ENCODE peak calls at places on chromosomes 5 and 9, in eight cellular contexts. C is CD8-positive, alpha-beta T cell; X is PC-3; T is A549; V is neuronal stem cell; B is uterus; K is lower lobe of right lung; O is GM23248. U is an unnamed sample. For H3K9me3, the result is how much of the 10 kb centered on the place peaks cover.

GRCh38 chr5:40606077-40606765 is 73.5 kb upstream of the PTGER4 start:
- DNase-seq in C (no peak), X (no peak), T (no peak), V (no peak), B (no peak), K (peak), O (no peak), U (no peak)

GRCh38 chr9:89046832-89047231 is 55.6 kb downstream of the S1PR3 start:
- DNase-seq in C (no peak), X (no peak), T (no peak), V (no peak), B (no peak), K (no peak), O (peak), U (no peak)

GRCh38 chr5:10319202-10319851 is 11.6 kb upstream of the CMBL start:
- DNase-seq in C (no peak), X (no peak), T (no peak), V (no peak), B (peak), K (no peak), O (peak), U (no peak)

GRCh38 chr9:102499468-102499867 is 495.7 kb upstream of the CYLC2 start:
- DNase-seq in C (no peak), X (no peak), T (no peak), V (no peak), B (no peak), K (no peak), O (no peak), U (no peak)

GRCh38 chr9:129697111-129697955 is 31.9 kb downstream of the PRRX2 start:
- DNase-seq in C (no peak), X (peak), T (peak), V (no peak), B (peak), K (no peak), O (peak), U (no peak)

GRCh38 chr5:31698667-31699066 is 59.7 kb downstream of the PDZD2 start:
- DNase-seq in C (no peak), X (no peak), T (no peak), V (no peak), B (no peak), K (no peak), O (no peak), U (no peak)

GRCh38 chr9:101311759-101312420 is 72.9 kb downstream of the BAAT start:
- DNase-seq in C (no peak), X (peak), T (peak), V (peak), B (no peak), K (no peak), O (peak), U (peak)

GRCh38 chr5:61052870-61053269 is 107.9 kb downstream of the NDUFAF2 start:
- DNase-seq in C (no peak), X (peak), T (peak), V (no peak), B (no peak), K (no peak), O (peak), U (no peak)

GRCh38 chr9:98993570-98993945 is 49.9 kb downstream of the COL15A1 start:
- DNase-seq in C (no peak), X (no peak), T (no peak), V (no peak), B (no peak), K (peak), O (no peak), U (no peak)

GRCh38 chr9:22037954-22038690 is 29.0 kb upstream of the CDKN2B start:
- DNase-seq in C (no peak), X (peak), T (no peak), V (no peak), B (no peak), K (no peak), O (peak), U (peak)

GRCh38 chr9:93193373-93193725 is 9.4 kb downstream of the WNK2 start:
- DNase-seq in C (no peak), X (no peak), T (no peak), V (no peak), B (no peak), K (peak), O (no peak), U (no peak)

GRCh38 chr5:143850050-143850713 is 38.2 kb downstream of the HMHB1 start:
- DNase-seq in C (no peak), X (no peak), T (no peak), V (no peak), B (no peak), K (no peak), O (peak), U (no peak)

GRCh38 chr5:137497396-137498290 is 1.5 kb downstream of the SPOCK1 start:
- DNase-seq in C (no peak), X (peak), T (no peak), V (no peak), B (no peak), K (no peak), O (peak), U (no peak)

GRCh38 chr5:11851402-11851801 is 52.8 kb downstream of the CTNND2 start:
- DNase-seq in C (no peak), X (peak), T (no peak), V (no peak), B (no peak), K (no peak), O (no peak), U (no peak)

GRCh38 chr9:76789850-76790249 is 25.6 kb downstream of the PCA3 start:
- DNase-seq in C (no peak), X (no peak), T (no peak), V (no peak), B (no peak), K (no peak), O (no peak), U (no peak)

GRCh38 chr5:96901384-96901783 is 25.1 kb downstream of the ERAP2 start:
- DNase-seq in C (no peak), X (no peak), T (no peak), V (no peak), B (no peak), K (no peak), O (no peak), U (no peak)

GRCh38 chr9:27838876-27839275 is 265.6 kb upstream of the C9orf72 start:
- DNase-seq in C (no peak), X (no peak), T (no peak), V (no peak), B (no peak), K (no peak), O (no peak), U (no peak)
- H3K27ac ChIP-seq in C (no peak), X (no peak), T (no peak), V (no peak), B (no peak), K (no peak), O (no peak), U (no peak)

GRCh38 chr9:19410195-19410503 is 1.3 kb downstream of the ACER2 start:
- DNase-seq in C (no peak), X (no peak), T (no peak), V (no peak), B (no peak), K (no peak), O (no peak), U (no peak)
- H3K4me3 ChIP-seq in C (no peak), X (peak), T (no peak), V (peak), B (no peak), K (peak), O (peak), U (peak)

DNA sequence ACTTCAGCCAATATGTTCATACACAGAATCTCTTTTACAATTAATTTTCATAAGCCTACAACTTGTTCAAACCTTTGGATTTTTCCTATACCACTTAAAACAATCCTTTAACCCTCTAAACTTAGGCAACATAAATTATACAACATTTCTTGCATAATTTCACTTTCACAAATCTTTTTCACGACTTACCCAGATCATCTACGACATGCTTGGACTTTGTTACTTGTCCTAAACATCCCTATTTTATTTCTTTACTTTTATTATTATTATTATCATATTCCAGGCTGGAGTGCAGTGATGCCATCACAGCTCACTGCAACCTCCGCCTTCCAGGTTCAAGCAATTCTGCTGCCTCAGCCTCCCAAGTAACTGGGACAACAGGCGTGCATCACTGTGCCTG is 68.0 kb downstream of the CACNA1B start:
- DNase-seq in C (no peak), X (peak), T (no peak), V (no peak), B (no peak), K (no peak), O (no peak), U (no peak)
- H3K9me3 ChIP-seq in C (under half), X (under half), T (under half), V (under half), B (under half), K (under half), O (under half), U (under half)

GRCh38 chr5:81233080-81233634 is at the start of gene CKMT2:
- DNase-seq in C (no peak), X (no peak), T (no peak), V (peak), B (peak), K (peak), O (peak), U (no peak)
- H3K27ac ChIP-seq in C (no peak), X (no peak), T (no peak), V (no peak), B (peak), K (peak), O (no peak), U (no peak)

GRCh38 chr5:16505904-16506303 is 40.3 kb upstream of the ZNF622 start:
- DNase-seq in C (no peak), X (no peak), T (no peak), V (no peak), B (no peak), K (no peak), O (no peak), U (no peak)

GRCh38 chr5:16505140-16505891 is 39.7 kb upstream of the ZNF622 start:
- DNase-seq in C (no peak), X (no peak), T (no peak), V (no peak), B (no peak), K (no peak), O (no peak), U (no peak)

GRCh38 chr5:16510123-16510522 is 44.5 kb upstream of the ZNF622 start:
- DNase-seq in C (no peak), X (no peak), T (no peak), V (no peak), B (no peak), K (no peak), O (no peak), U (no peak)

GRCh38 chr5:16507716-16508115 is 42.1 kb upstream of the ZNF622 start:
- DNase-seq in C (no peak), X (no peak), T (no peak), V (no peak), B (no peak), K (no peak), O (peak), U (no peak)

GRCh38 chr5:16508730-16509531 is 43.3 kb upstream of the ZNF622 start:
- DNase-seq in C (no peak), X (peak), T (no peak), V (no peak), B (peak), K (peak), O (peak), U (no peak)
- H3K4me3 ChIP-seq in C (no peak), X (no peak), T (no peak), V (no peak), B (no peak), K (peak), O (peak), U (no peak)

GRCh38 chr9:116116411-116116810 is 37.2 kb upstream of the PAPPA start:
- DNase-seq in C (no peak), X (no peak), T (no peak), V (no peak), B (no peak), K (no peak), O (no peak), U (no peak)
- H3K9me3 ChIP-seq in C (under half), X (under half), T (under half), V (under half), B (under half), K (under half), O (under half), U (under half)

DNA sequence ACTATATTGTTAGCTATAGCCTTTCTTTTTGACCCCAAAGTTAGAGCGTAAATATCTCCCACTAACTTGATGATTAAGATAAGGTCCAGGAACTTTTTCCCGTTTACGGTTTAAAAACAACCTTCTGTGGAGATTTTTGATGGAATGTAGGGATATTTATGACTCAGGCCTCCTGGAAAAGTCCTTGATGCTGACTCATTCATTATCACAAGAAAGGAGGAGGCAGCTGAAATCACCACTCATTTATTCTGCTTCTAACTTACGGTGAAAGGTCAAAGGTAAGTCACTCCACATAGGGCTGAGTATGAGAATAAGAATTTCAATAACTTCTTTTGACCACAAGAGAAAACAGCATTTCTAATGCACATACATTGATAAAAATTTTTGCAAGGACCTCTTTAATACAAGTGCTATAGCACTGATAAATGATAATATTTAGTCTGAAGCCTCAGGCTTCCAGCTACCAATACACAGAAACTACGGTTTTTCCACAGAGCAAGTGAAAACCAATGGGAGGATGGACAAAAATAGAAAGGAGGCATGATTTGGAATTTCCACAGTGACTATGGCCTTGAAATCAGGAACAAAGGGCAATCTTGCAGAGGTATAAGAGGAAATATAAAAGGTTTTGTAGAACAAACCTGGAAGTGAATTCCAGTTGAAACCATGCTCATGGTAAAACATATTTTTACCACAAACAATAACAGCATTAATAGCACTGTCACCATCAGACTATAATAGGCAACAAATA is 146.5 kb downstream of the PPP2R2B start:
- DNase-seq in C (no peak), X (peak), T (peak), V (no peak), B (no peak), K (no peak), O (peak), U (no peak)
- H3K27ac ChIP-seq in C (no peak), X (peak), T (peak), V (no peak), B (peak), K (no peak), O (peak), U (no peak)

U was measured in CD8-positive, alpha-beta memory T cell.